ENCODE peak calls at places on chromosomes 12 and 14, in seven cellular contexts. J, Y, P, A, G, Z and N are unnamed samples. For H3K4me1, the result is how much of the 10 kb centered on the place peaks cover.

GRCh38 chr12:56836800-56837663 is 73.9 kb downstream of the HSD17B6 start:
- DNase-seq in J (no peak), Y (no peak), P (no peak), A (no peak), G (no peak), Z (no peak), N (peak)

GRCh38 chr14:76967788-76968187 is 60.7 kb downstream of the IRF2BPL start:
- DNase-seq in J (no peak), Y (no peak), P (no peak), A (no peak), G (no peak), Z (no peak), N (no peak)

GRCh38 chr14:95313707-95314106 is 6.0 kb downstream of the CLMN start:
- DNase-seq in J (peak), Y (no peak), P (peak), A (no peak), G (no peak), Z (no peak), N (peak)

GRCh38 chr14:86777950-86778602 is 1214.9 kb downstream of the GALC start:
- DNase-seq in J (no peak), Y (no peak), P (peak), A (no peak), G (no peak), Z (no peak), N (peak)

GRCh38 chr12:77324763-77325468 is 259.5 kb upstream of the E2F7 start:
- DNase-seq in J (peak), Y (peak), P (peak), A (peak), G (peak), Z (no peak), N (peak)

GRCh38 chr12:32248594-32249140 is 142.0 kb downstream of the BICD1 start:
- DNase-seq in J (no peak), Y (no peak), P (no peak), A (no peak), G (no peak), Z (no peak), N (no peak)

GRCh38 chr12:95322335-95322734 is 104.7 kb downstream of the VEZT start:
- DNase-seq in J (no peak), Y (no peak), P (no peak), A (no peak), G (no peak), Z (no peak), N (peak)

GRCh38 chr14:68824517-68825347 is 31.9 kb upstream of the ZFP36L1 start:
- DNase-seq in J (peak), Y (peak), P (peak), A (peak), G (peak), Z (no peak), N (peak)

GRCh38 chr14:63759454-63759853 is 31.6 kb upstream of the SGPP1 start:
- DNase-seq in J (no peak), Y (no peak), P (no peak), A (no peak), G (no peak), Z (peak), N (peak)

GRCh38 chr14:22797017-22797917 is 18.0 kb downstream of the SLC7A7 start:
- DNase-seq in J (no peak), Y (no peak), P (no peak), A (no peak), G (peak), Z (no peak), N (no peak)

GRCh38 chr14:99318959-99319295 is 46.9 kb upstream of the BCL11B start:
- DNase-seq in J (no peak), Y (no peak), P (no peak), A (peak), G (no peak), Z (no peak), N (no peak)
- TF ChIP-seq RFX5 in J (no peak), Y (no peak), P (no peak), A (no peak), G (no peak), Z (no peak), N (no peak)

GRCh38 chr12:116160196-116160595 is 117.3 kb downstream of the MED13L start:
- DNase-seq in J (peak), Y (no peak), P (no peak), A (no peak), G (peak), Z (no peak), N (peak)
- H3K4me1 ChIP-seq in J (half or more), Y (under half), P (half or more), A (under half), G (under half), Z (under half), N (under half)

GRCh38 chr14:50920482-50921225 is 23.6 kb downstream of the PYGL start:
- DNase-seq in J (no peak), Y (no peak), P (peak), A (no peak), G (no peak), Z (no peak), N (peak)
- TF ChIP-seq RFX5 in J (no peak), Y (no peak), P (no peak), A (no peak), G (no peak), Z (no peak), N (no peak)

DNA sequence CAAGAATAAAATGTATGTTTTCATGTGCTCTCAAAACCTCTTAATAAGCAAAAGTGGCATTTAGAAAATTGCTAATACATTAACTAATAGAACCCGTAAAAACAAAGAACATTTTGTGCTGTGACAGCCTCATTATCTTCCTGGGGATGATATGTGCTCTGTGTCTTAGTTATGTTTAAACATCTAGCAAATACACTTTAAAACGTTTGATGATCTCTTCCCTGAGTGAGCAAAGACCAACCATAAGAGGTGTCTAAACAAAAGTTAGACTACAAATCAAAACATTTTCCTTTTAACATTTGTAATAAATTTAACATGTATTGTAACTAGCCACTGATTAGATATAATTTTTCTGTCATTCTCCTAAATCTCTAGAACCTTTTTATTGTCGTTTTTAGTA is 95.8 kb downstream of the SOX5 start:
- DNase-seq in J (no peak), Y (no peak), P (peak), A (no peak), G (no peak), Z (no peak), N (no peak)
- H3K4me1 ChIP-seq in J (under half), Y (under half), P (under half), A (under half), G (under half), Z (under half), N (under half)

GRCh38 chr12:3361156-3361555 is 129.8 kb upstream of the PRMT8 start:
- DNase-seq in J (no peak), Y (no peak), P (no peak), A (no peak), G (no peak), Z (no peak), N (no peak)

GRCh38 chr12:3354586-3354985 is 136.4 kb upstream of the PRMT8 start:
- DNase-seq in J (no peak), Y (no peak), P (no peak), A (no peak), G (no peak), Z (no peak), N (no peak)

GRCh38 chr12:3359478-3359877 is 131.5 kb upstream of the PRMT8 start:
- DNase-seq in J (no peak), Y (no peak), P (no peak), A (no peak), G (no peak), Z (no peak), N (no peak)

GRCh38 chr12:3355378-3355900 is 135.6 kb upstream of the PRMT8 start:
- DNase-seq in J (no peak), Y (no peak), P (no peak), A (no peak), G (no peak), Z (no peak), N (no peak)

DNA sequence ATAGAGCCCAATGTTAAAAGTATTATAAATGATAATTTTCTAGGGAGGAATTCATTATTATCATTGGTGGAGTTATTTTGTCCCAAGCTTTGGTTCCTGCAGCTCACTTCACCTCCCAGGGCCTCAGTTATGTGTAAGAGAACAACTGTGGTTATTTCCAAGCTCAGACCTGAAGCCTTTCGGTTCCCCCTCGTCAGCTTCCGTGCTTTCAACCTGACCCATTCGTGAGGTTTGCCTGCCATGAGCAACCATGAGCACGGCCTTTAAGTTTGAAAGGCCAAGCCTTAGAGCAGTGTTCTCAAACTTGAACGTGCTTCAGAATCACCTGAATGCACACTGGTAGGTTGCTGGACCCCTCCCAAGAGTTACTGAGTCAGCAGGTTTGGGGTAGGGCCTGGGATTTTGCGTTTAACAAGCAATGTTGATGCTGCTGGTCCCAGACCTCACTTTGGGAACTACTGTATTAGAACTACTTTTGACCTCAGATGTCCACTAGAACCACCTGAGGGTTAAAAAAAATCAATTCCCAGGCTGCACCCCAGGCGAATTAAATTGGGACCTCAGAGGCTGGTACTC is 133.0 kb upstream of the PRMT8 start:
- DNase-seq in J (no peak), Y (no peak), P (no peak), A (no peak), G (no peak), Z (no peak), N (no peak)
- TF ChIP-seq RFX5 in J (no peak), Y (no peak), P (no peak), A (no peak), G (no peak), Z (no peak), N (no peak)

DNA sequence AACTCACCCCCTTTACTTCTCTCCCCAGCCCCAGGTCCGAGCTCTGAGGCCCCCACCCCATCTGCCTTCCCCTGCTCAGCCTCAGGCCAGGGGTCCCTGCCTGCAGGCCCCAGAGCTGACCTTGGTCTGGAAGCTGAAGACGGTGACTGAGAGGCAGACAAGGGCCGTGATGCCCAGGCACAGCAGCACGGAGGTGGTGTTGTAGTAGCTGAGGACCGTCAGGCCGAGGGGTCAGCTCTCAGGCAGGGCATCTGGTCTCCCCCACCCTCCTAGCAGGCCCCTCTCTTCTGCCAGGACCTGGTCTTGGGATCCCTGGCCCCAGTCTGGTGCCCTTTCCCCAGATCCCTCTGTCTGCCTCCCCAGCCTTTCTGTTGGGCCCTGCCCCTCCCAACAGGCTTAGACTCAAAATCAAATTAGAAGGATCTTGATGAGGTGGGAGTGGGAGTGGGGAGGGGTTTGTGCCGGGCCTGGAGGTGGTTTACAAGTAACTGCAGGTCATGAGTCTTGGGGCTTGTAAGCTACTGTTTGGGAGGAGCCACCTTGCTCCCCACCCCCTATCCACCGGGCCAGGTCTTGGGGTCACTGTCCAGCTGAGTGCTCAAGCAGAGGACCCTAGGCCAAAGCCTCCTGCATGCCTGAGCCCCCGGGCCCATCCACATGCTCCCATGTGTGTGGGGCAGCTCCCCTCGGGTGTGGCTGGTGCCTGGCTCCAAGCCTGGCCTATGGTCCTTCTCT is 14.2 kb downstream of the FAIM2 start:
- DNase-seq in J (no peak), Y (no peak), P (no peak), A (no peak), G (no peak), Z (no peak), N (no peak)
- H3K4me1 ChIP-seq in J (under half), Y (under half), P (under half), A (under half), G (under half), Z (under half), N (under half)

GRCh38 chr12:131390408-131391100 is 320.3 kb upstream of the SFSWAP start:
- DNase-seq in J (peak), Y (no peak), P (no peak), A (peak), G (peak), Z (no peak), N (no peak)
- TF ChIP-seq RFX5 in J (no peak), Y (no peak), P (no peak), A (no peak), G (no peak), Z (no peak), N (no peak)

DNA sequence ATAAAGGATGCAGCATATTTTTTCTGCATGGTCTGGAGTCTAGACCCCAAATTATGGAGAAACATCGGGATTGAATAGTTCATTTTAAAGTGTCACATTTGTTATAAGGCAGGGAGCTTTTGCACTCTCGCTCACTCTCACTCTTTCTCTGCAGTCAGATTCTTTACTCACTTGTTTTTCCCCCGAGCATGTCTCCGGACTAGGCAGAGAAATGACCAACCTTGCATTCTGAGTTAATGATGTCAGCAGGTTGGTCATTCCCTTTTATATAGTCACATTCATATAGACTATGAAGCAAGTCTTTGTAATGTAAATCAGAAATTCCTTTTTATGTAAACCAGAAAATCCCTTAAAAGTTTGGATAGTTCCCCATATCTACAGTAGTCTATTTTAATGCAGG is 4.1 kb downstream of the C12orf75 start:
- DNase-seq in J (no peak), Y (no peak), P (no peak), A (no peak), G (no peak), Z (no peak), N (peak)
- H3K4me1 ChIP-seq in J (half or more), Y (under half), P (under half), A (under half), G (under half), Z (under half), N (under half)